ENCODE peak calls at places on chromosomes 2 and 18, in six cellular contexts. R is upper lobe of right lung, C is Peyer's patch, Z is HepG2, W is spleen, H is foreskin fibroblast. N is an unnamed sample.

GRCh38 chr2:60515751-60516226 is 37.7 kb downstream of the BCL11A start:
- DNase-seq in C (no peak), W (no peak), H (peak; percentile 89), Z (no peak), R (no peak), N (peak; percentile 65)

GRCh38 chr2:119674711-119675500 is 4.1 kb upstream of the TMEM177 start:
- DNase-seq in R (no peak), H (no peak), W (peak; percentile 67), C (no peak), Z (no peak), N (no peak)

GRCh38 chr2:216012133-216012829 is 1.1 kb downstream of the MREG start:
- DNase-seq in C (no peak), W (no peak), H (peak; percentile 47), R (no peak), Z (peak; percentile 86), N (no peak)

GRCh38 chr18:9147440-9148238 is 11.1 kb downstream of the ANKRD12 start:
- DNase-seq in R (no peak), H (peak; percentile 83), Z (peak; percentile 72), W (no peak), C (no peak), N (peak; percentile 85)

GRCh38 chr18:7926526-7926925 is 359.4 kb downstream of the PTPRM start:
- DNase-seq in H (no peak), Z (peak; percentile 53), C (no peak), W (no peak), R (no peak), N (no peak)

GRCh38 chr2:44768438-44769236 is 172.9 kb upstream of the SIX3 start:
- DNase-seq in Z (no peak), R (no peak), W (peak; percentile 68), C (no peak), H (peak; percentile 9), N (no peak)

GRCh38 chr2:8121826-8122505 is 559.9 kb upstream of the ID2 start:
- DNase-seq in H (peak; percentile 24), R (no peak), Z (no peak), W (no peak), C (no peak), N (no peak)

GRCh38 chr2:142536964-142537363 is 340.5 kb upstream of the KYNU start:
- DNase-seq in W (no peak), C (no peak), Z (no peak), H (no peak), R (no peak), N (no peak)

GRCh38 chr2:159399716-159400525 is 113.4 kb upstream of the WDSUB1 start:
- DNase-seq in H (peak; percentile 56), Z (no peak), W (no peak), C (no peak), R (no peak), N (peak; percentile 70)

GRCh38 chr2:119286661-119287060 is 63.0 kb downstream of the STEAP3 start:
- DNase-seq in C (no peak), W (no peak), R (no peak), Z (no peak), H (no peak), N (no peak)

GRCh38 chr2:43482974-43483373 is 112.9 kb downstream of the THADA start:
- DNase-seq in C (no peak), R (no peak), Z (no peak), W (no peak), H (no peak), N (peak; percentile 93)

GRCh38 chr2:220034356-220035121 is 407.1 kb downstream of the SLC4A3 start:
- DNase-seq in H (peak; percentile 74), W (no peak), C (no peak), Z (no peak), R (no peak), N (peak; percentile 54)

GRCh38 chr2:194424683-194425209 is 1232.3 kb upstream of the SLC39A10 start:
- DNase-seq in C (no peak), Z (no peak), R (no peak), H (no peak), W (no peak), N (no peak)

GRCh38 chr18:61894751-61895524 is 2.1 kb upstream of the RNF152 start:
- DNase-seq in Z (no peak), C (no peak), H (peak; percentile 30), W (no peak), R (no peak), N (peak; percentile 15)

GRCh38 chr2:31567679-31568078 is 13.1 kb downstream of the SRD5A2 start:
- DNase-seq in C (no peak), R (peak; percentile 22), Z (no peak), H (no peak), W (no peak), N (no peak)

GRCh38 chr2:225310745-225311144 is 88.8 kb upstream of the NYAP2 start:
- DNase-seq in W (no peak), C (no peak), R (no peak), Z (no peak), H (no peak), N (no peak)

GRCh38 chr2:149192425-149192824 is 138.0 kb upstream of the LYPD6 start:
- DNase-seq in Z (no peak), H (no peak), W (no peak), R (no peak), C (no peak), N (no peak)

GRCh38 chr18:28175047-28175929 is 1.6 kb downstream of the CDH2 start:
- DNase-seq in H (peak; percentile 60), R (no peak), W (peak; percentile 78), Z (peak; percentile 74), C (no peak), N (peak; percentile 57)

GRCh38 chr2:168748461-168748860 is 54.0 kb upstream of the NOSTRIN start:
- DNase-seq in H (no peak), C (no peak), Z (no peak), W (no peak), R (no peak), N (no peak)

GRCh38 chr2:95277246-95277906 is 3.1 kb downstream of the PROM2 start:
- DNase-seq in Z (peak; percentile 12), C (peak; percentile 80), R (peak; percentile 67), H (no peak), W (no peak), N (no peak)
- TF ChIP-seq CTCF in Z (no peak), C (no peak), R (no peak), H (no peak), W (no peak), N (no peak)

GRCh38 chr2:72826156-72826477 is 284 bp upstream of the EXOC6B start:
- DNase-seq in R (no peak), H (no peak), C (no peak), Z (no peak), W (no peak), N (no peak)
- H3K4me3 ChIP-seq in R (peak overlapping the region; percentile 80), H (peak overlapping the region; percentile 80), C (peak overlapping the region; percentile 83), Z (no peak overlapping the region), W (peak overlapping the region; percentile 80), N (peak overlapping the region; percentile 88)

GRCh38 chr2:101518470-101519172 is 43.7 kb upstream of the RFX8 start:
- DNase-seq in W (no peak), H (peak; percentile 89), C (peak; percentile 55), R (no peak), Z (peak; percentile 78), N (peak; percentile 69)
- TF ChIP-seq CTCF in W (no peak), H (peak; percentile 30), C (no peak), R (peak; percentile 31), Z (peak; percentile 82), N (peak; percentile 46)

GRCh38 chr2:74551942-74552913 is 1.5 kb downstream of the LOXL3 start:
- DNase-seq in R (no peak), C (no peak), W (no peak), H (peak; percentile 63), Z (no peak), N (no peak)
- H3K4me3 ChIP-seq in R (no peak overlapping the region), C (no peak overlapping the region), W (no peak overlapping the region), H (peak overlapping the region; percentile 76), Z (peak overlapping the region; percentile 62), N (no peak overlapping the region)

GRCh38 chr2:146523218-146523617 is 1321.6 kb upstream of the ACVR2A start:
- DNase-seq in Z (no peak), H (peak; percentile 5), W (no peak), R (no peak), C (no peak), N (peak; percentile 13)
- TF ChIP-seq CTCF in Z (no peak), H (no peak), W (no peak), R (peak; percentile 25), C (no peak), N (peak; percentile 22)